ENCODE peak calls at places on chromosomes 2 and 18, in ten cellular contexts. W, B, E, K, G, D, H, U, P and Z are unnamed samples.

GRCh38 chr2:1318366-1319009 is 94.8 kb upstream of the TPO start:
- DNase-seq in W (no peak), B (no peak), E (no peak), K (no peak), G (no peak), D (no peak), H (no peak), U (no peak), P (no peak), Z (no peak)

GRCh38 chr2:100852999-100853908 is 33.3 kb downstream of the NPAS2 start:
- DNase-seq in W (no peak), B (no peak), E (no peak), K (peak), G (no peak), D (no peak), H (peak), U (no peak), P (no peak), Z (no peak)

GRCh38 chr2:183024701-183025100 is 13.6 kb downstream of the NCKAP1 start:
- DNase-seq in W (no peak), B (no peak), E (no peak), K (no peak), G (no peak), D (no peak), H (no peak), U (no peak), P (no peak), Z (no peak)

GRCh38 chr18:9916067-9916684 is 2.4 kb downstream of the VAPA start:
- DNase-seq in W (no peak), B (no peak), E (no peak), K (peak), G (no peak), D (no peak), H (no peak), U (no peak), P (no peak), Z (no peak)

GRCh38 chr18:66682855-66683322 is 79.0 kb upstream of the CDH19 start:
- DNase-seq in W (no peak), B (no peak), E (peak), K (no peak), G (no peak), D (no peak), H (no peak), U (no peak), P (no peak), Z (no peak)

GRCh38 chr2:51201295-51201694 is 169.4 kb upstream of the NRXN1 start:
- DNase-seq in W (no peak), B (no peak), E (no peak), K (no peak), G (no peak), D (no peak), H (no peak), U (no peak), P (no peak), Z (no peak)

GRCh38 chr2:149038442-149039212 is at the start of gene LYPD6B:
- DNase-seq in W (no peak), B (no peak), E (peak), K (peak), G (no peak), D (no peak), H (no peak), U (no peak), P (no peak), Z (peak)

GRCh38 chr2:25709349-25709748 is 36.0 kb upstream of the DTNB start:
- DNase-seq in W (no peak), B (no peak), E (no peak), K (no peak), G (no peak), D (no peak), H (no peak), U (no peak), P (no peak), Z (no peak)

GRCh38 chr2:1653137-1653789 is 91.1 kb downstream of the PXDN start:
- DNase-seq in W (peak), B (no peak), E (no peak), K (no peak), G (peak), D (no peak), H (no peak), U (peak), P (no peak), Z (no peak)

GRCh38 chr2:41038408-41038807 is 586.5 kb upstream of the SLC8A1 start:
- DNase-seq in W (no peak), B (no peak), E (no peak), K (no peak), G (no peak), D (no peak), H (no peak), U (peak), P (no peak), Z (peak)

GRCh38 chr2:148023861-148024260 is 3.0 kb downstream of the MBD5 start:
- DNase-seq in W (no peak), B (peak), E (no peak), K (no peak), G (no peak), D (no peak), H (no peak), U (no peak), P (no peak), Z (no peak)

GRCh38 chr18:79405019-79405780 is 9.5 kb downstream of the NFATC1 start:
- DNase-seq in W (no peak), B (peak), E (no peak), K (no peak), G (no peak), D (no peak), H (no peak), U (no peak), P (no peak), Z (no peak)

GRCh38 chr2:71611781-71612545 is 158.6 kb downstream of the DYSF start:
- DNase-seq in W (peak), B (no peak), E (no peak), K (peak), G (no peak), D (no peak), H (no peak), U (no peak), P (no peak), Z (no peak)

GRCh38 chr2:16625201-16625729 is 40.4 kb downstream of the CYRIA start:
- DNase-seq in W (no peak), B (no peak), E (no peak), K (peak), G (no peak), D (peak), H (peak), U (no peak), P (no peak), Z (no peak)

GRCh38 chr18:78721281-78721949 is 258.2 kb upstream of the SALL3 start:
- DNase-seq in W (peak), B (no peak), E (no peak), K (peak), G (no peak), D (no peak), H (no peak), U (no peak), P (no peak), Z (no peak)

GRCh38 chr2:96874099-96874831 is 4.4 kb upstream of the SEMA4C start:
- DNase-seq in W (no peak), B (peak), E (no peak), K (no peak), G (no peak), D (no peak), H (no peak), U (no peak), P (no peak), Z (no peak)

GRCh38 chr2:143482316-143482715 is 353.1 kb downstream of the ARHGAP15 start:
- DNase-seq in W (no peak), B (no peak), E (no peak), K (no peak), G (no peak), D (no peak), H (no peak), U (no peak), P (no peak), Z (no peak)

GRCh38 chr2:96895709-96896651 is 26.1 kb upstream of the SEMA4C start:
- DNase-seq in W (no peak), B (no peak), E (no peak), K (peak), G (no peak), D (no peak), H (no peak), U (no peak), P (no peak), Z (no peak)

GRCh38 chr2:115921541-115921940 is 1479.1 kb downstream of the DPP10 start:
- DNase-seq in W (no peak), B (no peak), E (no peak), K (no peak), G (no peak), D (no peak), H (no peak), U (no peak), P (no peak), Z (no peak)

GRCh38 chr18:26290388-26290787 is 64.1 kb downstream of the TAF4B start:
- DNase-seq in W (no peak), B (no peak), E (no peak), K (no peak), G (no peak), D (no peak), H (no peak), U (no peak), P (no peak), Z (no peak)

GRCh38 chr2:109005686-109006204 is 16.7 kb upstream of the EDAR start:
- DNase-seq in W (no peak), B (no peak), E (no peak), K (no peak), G (no peak), D (no peak), H (no peak), U (no peak), P (no peak), Z (no peak)

GRCh38 chr18:74373428-74373827 is 57.8 kb downstream of the C18orf63 start:
- DNase-seq in W (no peak), B (no peak), E (no peak), K (no peak), G (no peak), D (no peak), H (no peak), U (no peak), P (peak), Z (no peak)